ENCODE peak calls at places on chromosomes 16 and 17, in ten cellular contexts. One of them, this sample, is unnamed.

GRCh38 chr17:27551701-27552466 is 79.1 kb upstream of the LGALS9 start:
- DNase-seq in astrocyte of the spinal cord: no peak
- DNase-seq in suprapubic skin: no peak
- DNase-seq in HL-60: no peak
- DNase-seq in cardiac fibroblast: no peak
- DNase-seq in OCI-LY7: no peak
- DNase-seq in GM12865: no peak
- DNase-seq in Peyer's patch: no peak
- DNase-seq in mucosa of descending colon: peak
- DNase-seq in A673: no peak
- DNase-seq in this sample: no peak

GRCh38 chr16:85419503-85420408 is 193.4 kb upstream of the GSE1 start:
- DNase-seq in mucosa of descending colon: peak
- DNase-seq in GM12865: no peak
- DNase-seq in astrocyte of the spinal cord: no peak
- DNase-seq in OCI-LY7: no peak
- DNase-seq in Peyer's patch: no peak
- DNase-seq in cardiac fibroblast: no peak
- DNase-seq in A673: no peak
- DNase-seq in suprapubic skin: no peak
- DNase-seq in HL-60: no peak
- DNase-seq in this sample: no peak

GRCh38 chr16:77344306-77344705 is 90.5 kb downstream of the ADAMTS18 start:
- DNase-seq in HL-60: no peak
- DNase-seq in A673: no peak
- DNase-seq in mucosa of descending colon: no peak
- DNase-seq in suprapubic skin: no peak
- DNase-seq in OCI-LY7: no peak
- DNase-seq in GM12865: no peak
- DNase-seq in astrocyte of the spinal cord: peak
- DNase-seq in Peyer's patch: no peak
- DNase-seq in cardiac fibroblast: no peak
- DNase-seq in this sample: no peak

GRCh38 chr16:60914334-60914733 is 1121.9 kb downstream of the CDH8 start:
- DNase-seq in cardiac fibroblast: no peak
- DNase-seq in GM12865: no peak
- DNase-seq in suprapubic skin: no peak
- DNase-seq in astrocyte of the spinal cord: no peak
- DNase-seq in A673: no peak
- DNase-seq in mucosa of descending colon: no peak
- DNase-seq in OCI-LY7: no peak
- DNase-seq in Peyer's patch: no peak
- DNase-seq in HL-60: no peak
- DNase-seq in this sample: no peak

GRCh38 chr17:45847101-45847500 is 2.4 kb downstream of the SPPL2C start:
- DNase-seq in OCI-LY7: no peak
- DNase-seq in Peyer's patch: no peak
- DNase-seq in cardiac fibroblast: no peak
- DNase-seq in A673: no peak
- DNase-seq in HL-60: no peak
- DNase-seq in suprapubic skin: no peak
- DNase-seq in astrocyte of the spinal cord: no peak
- DNase-seq in GM12865: no peak
- DNase-seq in mucosa of descending colon: no peak
- DNase-seq in this sample: no peak

GRCh38 chr17:11273596-11273995 is 32.6 kb downstream of the SHISA6 start:
- DNase-seq in suprapubic skin: no peak
- DNase-seq in OCI-LY7: no peak
- DNase-seq in cardiac fibroblast: no peak
- DNase-seq in mucosa of descending colon: no peak
- DNase-seq in A673: no peak
- DNase-seq in Peyer's patch: no peak
- DNase-seq in astrocyte of the spinal cord: no peak
- DNase-seq in HL-60: no peak
- DNase-seq in GM12865: no peak
- DNase-seq in this sample: no peak

GRCh38 chr17:22310717-22311686 is 618.7 kb downstream of the KCNJ18 start:
- DNase-seq in Peyer's patch: no peak
- DNase-seq in suprapubic skin: no peak
- DNase-seq in HL-60: no peak
- DNase-seq in GM12865: no peak
- DNase-seq in A673: no peak
- DNase-seq in OCI-LY7: no peak
- DNase-seq in astrocyte of the spinal cord: no peak
- DNase-seq in mucosa of descending colon: no peak
- DNase-seq in cardiac fibroblast: no peak
- DNase-seq in this sample: no peak

GRCh38 chr16:72910875-72911274 is 137.1 kb downstream of the ZFHX3 start:
- DNase-seq in suprapubic skin: no peak
- DNase-seq in GM12865: no peak
- DNase-seq in mucosa of descending colon: no peak
- DNase-seq in astrocyte of the spinal cord: no peak
- DNase-seq in OCI-LY7: no peak
- DNase-seq in Peyer's patch: no peak
- DNase-seq in A673: no peak
- DNase-seq in cardiac fibroblast: no peak
- DNase-seq in HL-60: no peak
- DNase-seq in this sample: no peak

GRCh38 chr17:9432867-9433495 is 142.6 kb downstream of the STX8 start:
- DNase-seq in astrocyte of the spinal cord: peak
- DNase-seq in cardiac fibroblast: no peak
- DNase-seq in GM12865: peak
- DNase-seq in Peyer's patch: no peak
- DNase-seq in suprapubic skin: no peak
- DNase-seq in A673: no peak
- DNase-seq in OCI-LY7: no peak
- DNase-seq in mucosa of descending colon: no peak
- DNase-seq in HL-60: no peak
- DNase-seq in this sample: no peak

GRCh38 chr17:9435165-9435564 is 140.5 kb downstream of the STX8 start:
- DNase-seq in OCI-LY7: no peak
- DNase-seq in A673: no peak
- DNase-seq in cardiac fibroblast: no peak
- DNase-seq in Peyer's patch: no peak
- DNase-seq in mucosa of descending colon: no peak
- DNase-seq in GM12865: no peak
- DNase-seq in suprapubic skin: no peak
- DNase-seq in astrocyte of the spinal cord: no peak
- DNase-seq in HL-60: no peak
- DNase-seq in this sample: no peak

GRCh38 chr17:9432121-9432866 is 143.3 kb downstream of the STX8 start:
- DNase-seq in OCI-LY7: no peak
- DNase-seq in A673: no peak
- DNase-seq in suprapubic skin: no peak
- DNase-seq in Peyer's patch: no peak
- DNase-seq in GM12865: peak
- DNase-seq in HL-60: no peak
- DNase-seq in astrocyte of the spinal cord: peak
- DNase-seq in cardiac fibroblast: no peak
- DNase-seq in mucosa of descending colon: no peak
- DNase-seq in this sample: no peak

GRCh38 chr17:9434502-9435113 is 141.0 kb downstream of the STX8 start:
- DNase-seq in suprapubic skin: no peak
- DNase-seq in GM12865: peak
- DNase-seq in Peyer's patch: no peak
- DNase-seq in A673: no peak
- DNase-seq in OCI-LY7: no peak
- DNase-seq in astrocyte of the spinal cord: no peak
- DNase-seq in mucosa of descending colon: no peak
- DNase-seq in HL-60: no peak
- DNase-seq in cardiac fibroblast: no peak
- DNase-seq in this sample: no peak

DNA sequence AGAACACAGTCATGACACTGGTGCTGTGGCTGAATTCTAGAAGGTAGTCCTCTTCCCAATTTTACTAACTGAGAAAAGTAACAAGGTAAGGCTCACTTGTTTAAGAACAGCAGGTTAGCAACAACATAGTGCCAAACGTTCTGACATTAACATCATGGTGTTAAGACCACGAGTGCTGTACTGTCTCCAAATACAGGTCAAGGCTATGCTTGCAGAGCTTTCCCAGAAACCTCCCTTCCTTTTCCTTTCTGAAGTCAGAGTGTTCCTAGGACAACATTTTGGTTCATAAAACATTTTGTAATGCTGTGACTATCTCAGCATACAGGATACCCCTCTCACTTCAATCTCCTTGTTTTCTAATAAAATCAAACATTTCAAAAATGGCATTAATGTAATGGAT is 144.0 kb downstream of the STX8 start:
- DNase-seq in suprapubic skin: no peak
- DNase-seq in HL-60: no peak
- DNase-seq in mucosa of descending colon: no peak
- DNase-seq in GM12865: no peak
- DNase-seq in astrocyte of the spinal cord: no peak
- DNase-seq in Peyer's patch: no peak
- DNase-seq in cardiac fibroblast: no peak
- DNase-seq in A673: no peak
- DNase-seq in OCI-LY7: no peak
- DNase-seq in this sample: no peak
- H3K4me3 ChIP-seq in suprapubic skin: no peak
- H3K4me3 ChIP-seq in HL-60: no peak
- H3K4me3 ChIP-seq in mucosa of descending colon: no peak
- H3K4me3 ChIP-seq in GM12865: no peak
- H3K4me3 ChIP-seq in astrocyte of the spinal cord: no peak
- H3K4me3 ChIP-seq in Peyer's patch: no peak
- H3K4me3 ChIP-seq in cardiac fibroblast: no peak
- H3K4me3 ChIP-seq in A673: no peak
- H3K4me3 ChIP-seq in OCI-LY7: no peak
- H3K4me3 ChIP-seq in this sample: no peak

GRCh38 chr17:55773671-55774070 is 22.8 kb downstream of the PCTP start:
- DNase-seq in mucosa of descending colon: no peak
- DNase-seq in OCI-LY7: no peak
- DNase-seq in GM12865: no peak
- DNase-seq in suprapubic skin: no peak
- DNase-seq in Peyer's patch: no peak
- DNase-seq in astrocyte of the spinal cord: no peak
- DNase-seq in HL-60: no peak
- DNase-seq in cardiac fibroblast: no peak
- DNase-seq in A673: no peak
- DNase-seq in this sample: no peak

GRCh38 chr17:55770220-55770870 is 19.5 kb downstream of the PCTP start:
- DNase-seq in A673: peak
- DNase-seq in cardiac fibroblast: peak
- DNase-seq in astrocyte of the spinal cord: peak
- DNase-seq in suprapubic skin: no peak
- DNase-seq in mucosa of descending colon: no peak
- DNase-seq in OCI-LY7: peak
- DNase-seq in Peyer's patch: no peak
- DNase-seq in HL-60: no peak
- DNase-seq in GM12865: peak
- DNase-seq in this sample: no peak

GRCh38 chr17:55774834-55775233 is 24.0 kb downstream of the PCTP start:
- DNase-seq in GM12865: no peak
- DNase-seq in astrocyte of the spinal cord: no peak
- DNase-seq in suprapubic skin: no peak
- DNase-seq in mucosa of descending colon: no peak
- DNase-seq in OCI-LY7: no peak
- DNase-seq in HL-60: no peak
- DNase-seq in cardiac fibroblast: no peak
- DNase-seq in Peyer's patch: no peak
- DNase-seq in A673: no peak
- DNase-seq in this sample: no peak

GRCh38 chr17:55769625-55770000 is 18.8 kb downstream of the PCTP start:
- DNase-seq in Peyer's patch: no peak
- DNase-seq in A673: peak
- DNase-seq in mucosa of descending colon: no peak
- DNase-seq in HL-60: no peak
- DNase-seq in cardiac fibroblast: peak
- DNase-seq in OCI-LY7: no peak
- DNase-seq in GM12865: no peak
- DNase-seq in suprapubic skin: no peak
- DNase-seq in astrocyte of the spinal cord: peak
- DNase-seq in this sample: no peak

DNA sequence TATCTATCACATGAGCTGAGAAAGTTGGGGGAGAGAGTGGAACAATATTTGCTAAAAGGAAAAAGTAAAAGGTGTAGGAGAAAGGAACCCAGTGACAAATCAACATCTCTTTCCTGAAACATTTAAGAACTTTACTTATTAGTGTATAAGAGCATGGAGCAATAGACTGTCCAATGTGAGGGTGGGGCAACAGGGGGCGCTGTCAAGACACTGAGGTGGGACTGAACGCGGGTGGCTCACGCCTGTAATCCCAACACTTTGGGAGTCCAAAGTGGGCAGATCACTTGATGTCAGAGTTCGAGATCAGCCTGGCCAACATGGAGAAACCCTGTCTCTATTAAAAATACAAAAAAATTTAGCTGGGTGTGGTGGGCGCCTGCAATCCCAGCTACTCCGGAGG is 21.2 kb downstream of the PCTP start:
- DNase-seq in astrocyte of the spinal cord: no peak
- DNase-seq in suprapubic skin: no peak
- DNase-seq in OCI-LY7: no peak
- DNase-seq in Peyer's patch: no peak
- DNase-seq in A673: no peak
- DNase-seq in cardiac fibroblast: no peak
- DNase-seq in mucosa of descending colon: no peak
- DNase-seq in GM12865: no peak
- DNase-seq in HL-60: no peak
- DNase-seq in this sample: no peak
- TF ChIP-seq CTCF in astrocyte of the spinal cord: no peak
- TF ChIP-seq CTCF in suprapubic skin: no peak
- TF ChIP-seq CTCF in OCI-LY7: peak
- TF ChIP-seq CTCF in Peyer's patch: no peak
- TF ChIP-seq CTCF in A673: peak
- TF ChIP-seq CTCF in cardiac fibroblast: no peak
- TF ChIP-seq CTCF in mucosa of descending colon: no peak
- TF ChIP-seq CTCF in GM12865: no peak
- TF ChIP-seq CTCF in HL-60: no peak
- TF ChIP-seq CTCF in this sample: no peak

DNA sequence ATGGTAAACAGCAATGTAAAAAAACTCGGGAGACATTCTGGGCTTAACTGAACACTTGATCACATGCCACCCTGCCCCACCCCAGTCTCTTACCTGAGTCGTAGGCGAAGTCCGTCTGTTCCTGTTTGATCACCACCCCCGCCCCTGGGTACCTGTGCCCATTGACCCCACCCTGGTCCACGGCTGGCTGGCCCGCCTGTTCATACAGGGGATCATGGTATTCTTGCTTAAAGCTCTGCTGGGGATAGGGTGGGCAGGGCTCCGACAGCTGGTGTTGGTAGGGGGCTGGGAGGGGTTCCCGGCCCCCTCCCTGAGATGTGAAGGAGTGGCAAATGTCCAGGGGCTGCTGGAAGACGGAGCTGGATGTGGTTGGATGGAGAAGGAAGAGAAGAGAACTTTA is 13.6 kb downstream of the ETV4 start:
- DNase-seq in GM12865: no peak
- DNase-seq in HL-60: no peak
- DNase-seq in Peyer's patch: no peak
- DNase-seq in mucosa of descending colon: peak
- DNase-seq in cardiac fibroblast: no peak
- DNase-seq in astrocyte of the spinal cord: no peak
- DNase-seq in suprapubic skin: no peak
- DNase-seq in A673: no peak
- DNase-seq in OCI-LY7: no peak
- DNase-seq in this sample: no peak
- H3K4me3 ChIP-seq in GM12865: no peak
- H3K4me3 ChIP-seq in HL-60: no peak
- H3K4me3 ChIP-seq in Peyer's patch: no peak
- H3K4me3 ChIP-seq in mucosa of descending colon: no peak
- H3K4me3 ChIP-seq in cardiac fibroblast: no peak
- H3K4me3 ChIP-seq in astrocyte of the spinal cord: no peak
- H3K4me3 ChIP-seq in suprapubic skin: no peak
- H3K4me3 ChIP-seq in A673: no peak
- H3K4me3 ChIP-seq in OCI-LY7: no peak
- H3K4me3 ChIP-seq in this sample: no peak

DNA sequence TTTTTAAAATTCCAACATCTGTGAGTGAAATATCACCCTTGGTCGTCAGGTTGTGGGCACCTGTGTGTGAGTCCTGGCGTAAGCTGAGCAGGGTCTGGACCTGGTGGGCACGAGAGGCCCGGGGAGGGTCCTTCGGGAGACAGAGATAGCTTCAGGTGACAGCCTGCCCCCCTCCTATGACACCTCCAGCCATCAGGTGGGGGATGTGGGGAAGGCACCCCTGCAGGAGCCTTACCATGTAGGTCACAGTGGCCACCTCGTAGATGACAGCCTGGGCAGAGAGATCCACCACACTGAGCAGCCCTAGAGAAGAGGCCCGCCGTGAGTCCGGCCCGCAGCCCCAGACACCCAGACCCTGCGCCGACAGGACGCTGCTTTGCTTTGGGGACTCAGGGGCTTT is 11.2 kb downstream of the SLC47A2 start:
- DNase-seq in cardiac fibroblast: no peak
- DNase-seq in HL-60: no peak
- DNase-seq in suprapubic skin: no peak
- DNase-seq in OCI-LY7: no peak
- DNase-seq in A673: no peak
- DNase-seq in Peyer's patch: no peak
- DNase-seq in GM12865: no peak
- DNase-seq in mucosa of descending colon: no peak
- DNase-seq in astrocyte of the spinal cord: no peak
- DNase-seq in this sample: no peak
- TF ChIP-seq CTCF in cardiac fibroblast: no peak
- TF ChIP-seq CTCF in HL-60: no peak
- TF ChIP-seq CTCF in suprapubic skin: no peak
- TF ChIP-seq CTCF in OCI-LY7: no peak
- TF ChIP-seq CTCF in A673: no peak
- TF ChIP-seq CTCF in Peyer's patch: no peak
- TF ChIP-seq CTCF in GM12865: no peak
- TF ChIP-seq CTCF in mucosa of descending colon: no peak
- TF ChIP-seq CTCF in astrocyte of the spinal cord: no peak
- TF ChIP-seq CTCF in this sample: no peak